ENCODE peak calls at places on chromosomes 3 and 15, in six cellular contexts. I is right cardiac atrium, F is GM12865, A is pancreas, K is mucosa of descending colon, Q is heart left ventricle. J is an unnamed sample.

GRCh38 chr3:42697326-42698051 is 5.1 kb downstream of the HHATL start:
- DNase-seq in I (no peak), F (no peak), A (no peak), K (no peak), Q (no peak), J (no peak)

GRCh38 chr3:148757238-148757930 is 59.7 kb downstream of the AGTR1 start:
- DNase-seq in I (no peak), F (no peak), A (no peak), K (no peak), Q (no peak), J (peak)

GRCh38 chr3:18715208-18715607 is 290.1 kb upstream of the SATB1 start:
- DNase-seq in I (no peak), F (no peak), A (no peak), K (no peak), Q (no peak), J (no peak)

GRCh38 chr3:81352867-81353266 is 408.6 kb downstream of the GBE1 start:
- DNase-seq in I (peak), F (peak), A (no peak), K (peak), Q (no peak), J (no peak)

GRCh38 chr3:161149529-161149928 is 44.4 kb upstream of the B3GALNT1 start:
- DNase-seq in I (no peak), F (no peak), A (no peak), K (no peak), Q (no peak), J (no peak)

GRCh38 chr3:19816631-19817030 is 117.4 kb downstream of the EFHB start:
- DNase-seq in I (no peak), F (no peak), A (no peak), K (no peak), Q (no peak), J (no peak)

GRCh38 chr3:51538459-51539290 is at the start of gene RAD54L2:
- DNase-seq in I (peak), F (peak), A (peak), K (peak), Q (peak), J (peak)

GRCh38 chr3:49353022-49353421 is 5.1 kb downstream of the GPX1 start:
- DNase-seq in I (peak), F (no peak), A (no peak), K (no peak), Q (no peak), J (no peak)

GRCh38 chr3:66629431-66630368 is 128.9 kb upstream of the LRIG1 start:
- DNase-seq in I (no peak), F (no peak), A (no peak), K (no peak), Q (no peak), J (no peak)

GRCh38 chr3:60096403-60096802 is 1046.6 kb upstream of the CFAP20DC start:
- DNase-seq in I (no peak), F (no peak), A (no peak), K (no peak), Q (no peak), J (no peak)

GRCh38 chr3:168165390-168166269 is 69.9 kb upstream of the GOLIM4 start:
- DNase-seq in I (no peak), F (peak), A (no peak), K (peak), Q (no peak), J (peak)

GRCh38 chr3:146160964-146161724 is at the start of gene PLOD2:
- DNase-seq in I (peak), F (peak), A (peak), K (peak), Q (peak), J (peak)

GRCh38 chr3:147378186-147378503 is 28.2 kb downstream of the ZIC4 start:
- DNase-seq in I (no peak), F (no peak), A (no peak), K (no peak), Q (no peak), J (no peak)

GRCh38 chr3:3632439-3632838 is 166.8 kb upstream of the LRRN1 start:
- DNase-seq in I (no peak), F (no peak), A (no peak), K (no peak), Q (no peak), J (no peak)

GRCh38 chr15:69457304-69458280 is 5.0 kb downstream of the RPLP1 start:
- DNase-seq in I (no peak), F (peak), A (no peak), K (no peak), Q (no peak), J (no peak)

GRCh38 chr15:100383302-100384107 is 41.7 kb upstream of the ADAMTS17 start:
- DNase-seq in I (no peak), F (peak), A (peak), K (peak), Q (no peak), J (no peak)

GRCh38 chr3:131735121-131735520 is 232.3 kb upstream of the MRPL3 start:
- DNase-seq in I (no peak), F (no peak), A (no peak), K (no peak), Q (no peak), J (peak)

GRCh38 chr3:160141485-160142185 is 83.6 kb upstream of the C3orf80 start:
- DNase-seq in I (no peak), F (no peak), A (no peak), K (no peak), Q (no peak), J (peak)

GRCh38 chr15:40925863-40926658 is 3.1 kb upstream of the DLL4 start:
- DNase-seq in I (no peak), F (no peak), A (no peak), K (no peak), Q (no peak), J (no peak)

GRCh38 chr3:4350789-4351163 is 47.6 kb downstream of the SETMAR start:
- DNase-seq in I (no peak), F (peak), A (no peak), K (peak), Q (no peak), J (peak)

GRCh38 chr3:73094127-73094526 is 32.7 kb downstream of the EBLN2 start:
- DNase-seq in I (no peak), F (no peak), A (no peak), K (no peak), Q (no peak), J (no peak)

GRCh38 chr3:124364230-124365022 is 365.8 kb upstream of the UMPS start:
- DNase-seq in I (peak), F (no peak), A (no peak), K (no peak), Q (no peak), J (no peak)

GRCh38 chr3:46536758-46537157 is 29.3 kb downstream of the LRRC2 start:
- DNase-seq in I (no peak), F (no peak), A (no peak), K (no peak), Q (no peak), J (no peak)

GRCh38 chr3:124985358-124985757 is 50.8 kb upstream of the MUC13 start:
- DNase-seq in I (no peak), F (no peak), A (no peak), K (peak), Q (no peak), J (peak)

GRCh38 chr15:40511472-40512133 is 40.8 kb downstream of the CHST14 start:
- DNase-seq in I (peak), F (peak), A (peak), K (peak), Q (peak), J (no peak)

GRCh38 chr3:171849632-171850323 is 6.6 kb downstream of the TMEM212 start:
- DNase-seq in I (no peak), F (no peak), A (no peak), K (no peak), Q (no peak), J (no peak)

GRCh38 chr3:69294014-69294771 is 91.7 kb downstream of the FRMD4B start:
- DNase-seq in I (no peak), F (peak), A (no peak), K (no peak), Q (no peak), J (peak)

GRCh38 chr15:39756806-39757522 is 25.7 kb downstream of the FSIP1 start:
- DNase-seq in I (no peak), F (peak), A (no peak), K (peak), Q (no peak), J (peak)

GRCh38 chr3:101255441-101255840 is 64.9 kb downstream of the IMPG2 start:
- DNase-seq in I (no peak), F (no peak), A (no peak), K (no peak), Q (no peak), J (no peak)

GRCh38 chr15:69637818-69638217 is 185.2 kb downstream of the RPLP1 start:
- DNase-seq in I (no peak), F (no peak), A (no peak), K (no peak), Q (no peak), J (no peak)

GRCh38 chr3:14780927-14781507 is 37.7 kb upstream of the FGD5 start:
- DNase-seq in I (peak), F (peak), A (peak), K (peak), Q (no peak), J (no peak)

GRCh38 chr3:157098121-157098822 is 61.7 kb downstream of the CCNL1 start:
- DNase-seq in I (no peak), F (no peak), A (no peak), K (no peak), Q (no peak), J (no peak)

GRCh38 chr15:67194171-67195114 is 60.0 kb downstream of the AAGAB start:
- DNase-seq in I (peak), F (no peak), A (no peak), K (no peak), Q (no peak), J (peak)

GRCh38 chr15:98951493-98952320 is 55.9 kb downstream of the PGPEP1L start:
- DNase-seq in I (no peak), F (no peak), A (no peak), K (no peak), Q (no peak), J (no peak)

GRCh38 chr15:98953950-98954349 is 53.6 kb downstream of the PGPEP1L start:
- DNase-seq in I (peak), F (no peak), A (no peak), K (no peak), Q (no peak), J (no peak)

GRCh38 chr15:98952381-98952803 is 55.2 kb downstream of the PGPEP1L start:
- DNase-seq in I (no peak), F (peak), A (no peak), K (no peak), Q (no peak), J (no peak)

GRCh38 chr15:98954411-98954810 is 53.2 kb downstream of the PGPEP1L start:
- DNase-seq in I (peak), F (no peak), A (no peak), K (no peak), Q (peak), J (peak)

DNA sequence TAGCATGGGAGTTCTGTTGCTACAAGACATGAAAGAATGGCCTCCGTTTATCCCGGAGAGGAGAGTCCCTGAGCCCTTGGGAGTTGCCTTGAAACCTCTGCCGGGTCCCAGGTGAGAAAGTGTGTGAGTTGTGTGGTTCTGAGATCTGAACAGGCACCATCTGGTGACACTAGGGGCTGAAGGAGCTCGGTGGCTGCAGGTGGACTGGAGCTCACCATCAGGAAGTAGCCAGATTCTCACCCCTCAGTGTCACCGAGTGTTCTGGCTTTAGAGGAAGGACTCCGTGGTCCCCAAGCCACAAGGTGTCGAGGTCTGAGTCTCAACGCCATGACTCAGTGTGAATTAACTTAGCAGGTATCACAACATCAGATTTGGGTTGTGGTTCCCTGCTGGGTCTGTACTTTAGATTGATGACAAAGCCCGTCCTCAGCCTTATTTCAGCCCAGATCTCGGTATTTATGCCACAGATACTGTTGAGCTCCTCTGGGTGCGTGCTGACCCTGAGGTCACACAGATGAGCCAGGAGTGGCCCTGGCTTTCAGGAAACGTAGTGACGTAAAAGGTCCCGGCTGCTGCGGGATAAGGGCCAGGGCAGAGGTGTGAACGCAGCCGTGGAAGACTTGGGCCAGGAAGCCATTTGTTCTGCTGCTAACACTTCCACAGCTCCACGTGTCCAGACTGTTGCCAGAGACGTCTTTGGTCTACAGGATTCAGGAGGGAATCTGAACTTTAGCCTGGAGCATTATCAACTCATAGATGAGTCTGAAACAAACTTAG is 54.4 kb downstream of the PGPEP1L start:
- DNase-seq in I (peak), F (peak), A (no peak), K (no peak), Q (no peak), J (no peak)
- H3K4me3 ChIP-seq in I (no peak), F (peak), A (no peak), K (no peak), Q (no peak), J (no peak)

GRCh38 chr15:34434627-34435305 is 2.8 kb downstream of the GOLGA8A start:
- DNase-seq in I (no peak), F (no peak), A (no peak), K (no peak), Q (peak), J (no peak)

GRCh38 chr15:34437687-34438086 is at the start of gene GOLGA8A:
- DNase-seq in I (peak), F (peak), A (peak), K (peak), Q (peak), J (peak)

GRCh38 chr15:34436126-34436955 is 1.3 kb downstream of the GOLGA8A start:
- DNase-seq in I (peak), F (peak), A (no peak), K (no peak), Q (peak), J (no peak)

GRCh38 chr15:34435658-34436057 is 1.9 kb downstream of the GOLGA8A start:
- DNase-seq in I (peak), F (no peak), A (no peak), K (no peak), Q (no peak), J (no peak)

GRCh38 chr15:34436956-34437442 is 609 bp downstream of the GOLGA8A start:
- DNase-seq in I (peak), F (peak), A (peak), K (peak), Q (peak), J (no peak)
- H3K4me3 ChIP-seq in I (peak), F (peak), A (peak), K (peak), Q (peak), J (peak)

GRCh38 chr15:84600687-84601554 is at the start of gene ZSCAN2:
- DNase-seq in I (peak), F (peak), A (peak), K (peak), Q (peak), J (peak)

GRCh38 chr15:84601555-84601838 is 688 bp downstream of the ZSCAN2 start:
- DNase-seq in I (no peak), F (no peak), A (no peak), K (no peak), Q (no peak), J (no peak)

GRCh38 chr15:84598993-84599392 is 1.8 kb upstream of the ZSCAN2 start:
- DNase-seq in I (no peak), F (peak), A (no peak), K (peak), Q (no peak), J (no peak)

GRCh38 chr15:84600331-84600686 is 500 bp upstream of the ZSCAN2 start:
- DNase-seq in I (peak), F (peak), A (peak), K (peak), Q (peak), J (peak)

DNA sequence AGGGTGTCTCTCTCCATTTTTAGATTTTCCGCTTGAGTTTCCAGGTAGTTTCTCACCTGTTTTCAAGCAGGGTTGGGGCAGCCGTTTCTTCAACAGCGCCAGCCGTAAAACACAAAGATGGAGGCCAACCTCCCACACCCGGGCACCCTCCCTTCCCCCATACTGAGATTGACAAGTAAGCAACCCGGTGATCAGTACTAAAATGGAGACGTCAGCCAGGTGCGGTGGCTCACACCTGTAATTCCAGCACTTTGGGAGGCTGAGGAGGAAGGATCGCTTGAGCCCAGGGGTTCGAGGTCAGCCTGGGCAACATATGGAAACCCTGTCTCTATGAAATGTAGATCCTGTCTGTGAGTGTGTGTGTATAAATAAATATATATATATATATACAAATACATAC is 903 bp upstream of the ZSCAN2 start:
- DNase-seq in I (no peak), F (no peak), A (no peak), K (no peak), Q (peak), J (no peak)
- H3K4me3 ChIP-seq in I (no peak), F (no peak), A (peak), K (no peak), Q (peak), J (peak)

GRCh38 chr15:83747718-83748110 is 93.8 kb downstream of the ADAMTSL3 start:
- DNase-seq in I (peak), F (no peak), A (no peak), K (no peak), Q (no peak), J (no peak)
- H3K4me3 ChIP-seq in I (no peak), F (no peak), A (no peak), K (no peak), Q (no peak), J (no peak)